ENCODE peak calls at places on chromosomes 6 and 20, in six cellular contexts. U is SJCRH30, L is aorta, F is stomach, P is fibroblast of lung, E is GM23338. I is an unnamed sample. For H3K4me1, the result is how much of the 10 kb centered on the place peaks cover.

GRCh38 chr6:23329091-23329490 is 759.7 kb downstream of the HDGFL1 start:
- DNase-seq in U (no peak), L (no peak), F (no peak), P (no peak), E (no peak), I (no peak)

GRCh38 chr20:39190666-39191570 is 228.8 kb downstream of the DHX35 start:
- DNase-seq in U (no peak), L (no peak), F (no peak), P (peak), E (peak), I (no peak)

GRCh38 chr20:3887870-3888614 is 1.1 kb upstream of the PANK2 start:
- DNase-seq in U (peak), L (peak), F (no peak), P (peak), E (peak), I (no peak)

GRCh38 chr6:52514514-52514913 is 62.3 kb downstream of the TRAM2 start:
- DNase-seq in U (no peak), L (no peak), F (no peak), P (peak), E (no peak), I (peak)

GRCh38 chr6:167965602-167966539 is 31.6 kb upstream of the KIF25 start:
- DNase-seq in U (no peak), L (no peak), F (no peak), P (no peak), E (no peak), I (no peak)

GRCh38 chr20:49457444-49457843 is 25.0 kb downstream of the KCNB1 start:
- DNase-seq in U (no peak), L (no peak), F (no peak), P (no peak), E (no peak), I (no peak)

GRCh38 chr20:2305946-2306345 is 10.1 kb downstream of the TGM3 start:
- DNase-seq in U (no peak), L (no peak), F (no peak), P (no peak), E (peak), I (no peak)

GRCh38 chr6:143000771-143001170 is 55.8 kb upstream of the HIVEP2 start:
- DNase-seq in U (no peak), L (no peak), F (no peak), P (no peak), E (no peak), I (no peak)

GRCh38 chr6:50718058-50718457 is 4.7 kb downstream of the TFAP2D start:
- DNase-seq in U (no peak), L (no peak), F (no peak), P (no peak), E (peak), I (no peak)

GRCh38 chr20:16810216-16810615 is 62.1 kb downstream of the OTOR start:
- DNase-seq in U (no peak), L (no peak), F (no peak), P (peak), E (no peak), I (no peak)

GRCh38 chr6:140346461-140346860 is 972.0 kb upstream of the CITED2 start:
- DNase-seq in U (no peak), L (no peak), F (no peak), P (peak), E (no peak), I (no peak)

GRCh38 chr6:137552146-137552545 is 58.0 kb upstream of the OLIG3 start:
- DNase-seq in U (no peak), L (no peak), F (no peak), P (no peak), E (no peak), I (no peak)

GRCh38 chr6:53725791-53726575 is 60.4 kb upstream of the KLHL31 start:
- DNase-seq in U (peak), L (peak), F (peak), P (peak), E (peak), I (peak)

DNA sequence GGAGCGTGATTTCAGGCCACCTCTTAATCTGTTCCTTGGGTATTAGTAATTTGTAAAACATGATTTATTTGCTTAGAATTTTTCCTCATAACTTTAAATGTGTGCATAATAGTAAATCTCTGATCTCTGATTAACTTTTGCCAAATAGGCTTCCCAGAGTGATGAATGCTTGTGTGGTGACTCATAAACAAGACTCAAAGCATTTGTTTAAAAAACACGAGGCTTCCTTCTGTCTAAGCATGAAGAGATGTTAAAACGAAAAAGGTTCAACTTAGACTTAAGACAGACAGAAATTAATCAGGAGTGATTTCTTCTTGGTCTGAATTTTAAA is 337.0 kb downstream of the CDH4 start:
- DNase-seq in U (no peak), L (no peak), F (no peak), P (peak), E (no peak), I (no peak)
- H3K4me3 ChIP-seq in U (no peak), L (no peak), F (no peak), P (peak), E (no peak), I (no peak)

GRCh38 chr6:44221291-44221960 is 2.0 kb upstream of the SLC29A1 start:
- DNase-seq in U (peak), L (peak), F (peak), P (peak), E (peak), I (peak)

GRCh38 chr6:44219815-44220784 is 3.3 kb upstream of the SLC29A1 start:
- DNase-seq in U (no peak), L (no peak), F (no peak), P (no peak), E (no peak), I (no peak)

GRCh38 chr6:44217332-44218143 is 812 bp downstream of the MYMX start:
- DNase-seq in U (peak), L (peak), F (peak), P (peak), E (peak), I (peak)

GRCh38 chr6:44220913-44221290 is 2.5 kb upstream of the SLC29A1 start:
- DNase-seq in U (no peak), L (no peak), F (no peak), P (no peak), E (no peak), I (no peak)

GRCh38 chr6:44219053-44219814 is 2.5 kb downstream of the MYMX start:
- DNase-seq in U (peak), L (peak), F (peak), P (peak), E (peak), I (peak)
- H3K4me1 ChIP-seq in U (under half), L (under half), F (half or more), P (under half), E (under half), I (half or more)

GRCh38 chr20:46893877-46894578 is 615 bp upstream of the EYA2 start:
- DNase-seq in U (no peak), L (no peak), F (no peak), P (no peak), E (no peak), I (no peak)

GRCh38 chr20:46895906-46896242 is 1.2 kb downstream of the EYA2 start:
- DNase-seq in U (no peak), L (no peak), F (no peak), P (no peak), E (no peak), I (no peak)

GRCh38 chr20:46893051-46893450 is 1.6 kb upstream of the EYA2 start:
- DNase-seq in U (no peak), L (no peak), F (no peak), P (no peak), E (no peak), I (no peak)

GRCh38 chr20:46894971-46895905 is 595 bp downstream of the EYA2 start:
- DNase-seq in U (peak), L (peak), F (peak), P (peak), E (peak), I (no peak)

GRCh38 chr20:46894579-46894958 is at the start of gene EYA2:
- DNase-seq in U (peak), L (peak), F (peak), P (peak), E (peak), I (peak)
- H3K4me3 ChIP-seq in U (peak), L (peak), F (peak), P (no peak), E (peak), I (peak)

GRCh38 chr6:113893866-113894265 is 36.7 kb downstream of the MARCKS start:
- DNase-seq in U (no peak), L (no peak), F (no peak), P (peak), E (no peak), I (no peak)
- H3K4me1 ChIP-seq in U (under half), L (under half), F (under half), P (under half), E (under half), I (under half)